ENCODE peak calls at places on chromosomes 13 and 19, in ten cellular contexts. One of them, this sample, is unnamed.

GRCh38 chr13:24042710-24043440 is 117.6 kb upstream of the SPATA13 start:
- DNase-seq in adrenal gland: no peak
- DNase-seq in BJ: no peak
- DNase-seq in fibroblast of pulmonary artery: no peak
- DNase-seq in astrocyte of the spinal cord: no peak
- DNase-seq in A549: no peak
- DNase-seq in transverse colon: no peak
- DNase-seq in PC-9: no peak
- DNase-seq in AG09309: no peak
- DNase-seq in GM23338: no peak
- DNase-seq in this sample: no peak

GRCh38 chr19:18580311-18580710 is 8.3 kb upstream of the REX1BD start:
- DNase-seq in BJ: no peak
- DNase-seq in adrenal gland: no peak
- DNase-seq in GM23338: peak
- DNase-seq in transverse colon: no peak
- DNase-seq in astrocyte of the spinal cord: no peak
- DNase-seq in AG09309: no peak
- DNase-seq in PC-9: no peak
- DNase-seq in fibroblast of pulmonary artery: no peak
- DNase-seq in A549: no peak
- DNase-seq in this sample: no peak

GRCh38 chr19:4495471-4495870 is 22.8 kb downstream of the PLIN4 start:
- DNase-seq in BJ: no peak
- DNase-seq in astrocyte of the spinal cord: no peak
- DNase-seq in adrenal gland: no peak
- DNase-seq in PC-9: no peak
- DNase-seq in A549: peak
- DNase-seq in AG09309: no peak
- DNase-seq in transverse colon: no peak
- DNase-seq in GM23338: peak
- DNase-seq in fibroblast of pulmonary artery: no peak
- DNase-seq in this sample: no peak

GRCh38 chr13:30792257-30793000 is 57.1 kb downstream of the ALOX5AP start:
- DNase-seq in A549: peak
- DNase-seq in AG09309: peak
- DNase-seq in transverse colon: peak
- DNase-seq in adrenal gland: peak
- DNase-seq in GM23338: peak
- DNase-seq in BJ: peak
- DNase-seq in astrocyte of the spinal cord: peak
- DNase-seq in PC-9: peak
- DNase-seq in fibroblast of pulmonary artery: peak
- DNase-seq in this sample: peak

GRCh38 chr19:18418034-18418724 is 1.0 kb upstream of the SSBP4 start:
- DNase-seq in BJ: no peak
- DNase-seq in A549: no peak
- DNase-seq in GM23338: no peak
- DNase-seq in astrocyte of the spinal cord: no peak
- DNase-seq in fibroblast of pulmonary artery: no peak
- DNase-seq in PC-9: no peak
- DNase-seq in transverse colon: no peak
- DNase-seq in adrenal gland: peak
- DNase-seq in AG09309: no peak
- DNase-seq in this sample: no peak

GRCh38 chr13:30037306-30037705 is 186.9 kb upstream of the UBL3 start:
- DNase-seq in fibroblast of pulmonary artery: no peak
- DNase-seq in AG09309: no peak
- DNase-seq in adrenal gland: no peak
- DNase-seq in A549: no peak
- DNase-seq in BJ: no peak
- DNase-seq in astrocyte of the spinal cord: peak
- DNase-seq in GM23338: peak
- DNase-seq in transverse colon: no peak
- DNase-seq in PC-9: no peak
- DNase-seq in this sample: no peak

GRCh38 chr19:14342809-14343208 is 38.4 kb upstream of the ADGRE5 start:
- DNase-seq in astrocyte of the spinal cord: no peak
- DNase-seq in fibroblast of pulmonary artery: no peak
- DNase-seq in BJ: no peak
- DNase-seq in transverse colon: no peak
- DNase-seq in adrenal gland: no peak
- DNase-seq in AG09309: no peak
- DNase-seq in GM23338: peak
- DNase-seq in PC-9: no peak
- DNase-seq in A549: no peak
- DNase-seq in this sample: no peak

GRCh38 chr13:50650936-50651638 is 192.4 kb downstream of the DLEU7 start:
- DNase-seq in PC-9: no peak
- DNase-seq in A549: no peak
- DNase-seq in GM23338: no peak
- DNase-seq in AG09309: no peak
- DNase-seq in BJ: no peak
- DNase-seq in adrenal gland: no peak
- DNase-seq in transverse colon: no peak
- DNase-seq in astrocyte of the spinal cord: peak
- DNase-seq in fibroblast of pulmonary artery: no peak
- DNase-seq in this sample: peak

GRCh38 chr19:48321372-48321621 is 4.1 kb upstream of the EMP3 start:
- DNase-seq in PC-9: peak
- DNase-seq in adrenal gland: peak
- DNase-seq in transverse colon: peak
- DNase-seq in AG09309: no peak
- DNase-seq in fibroblast of pulmonary artery: peak
- DNase-seq in GM23338: peak
- DNase-seq in BJ: no peak
- DNase-seq in A549: peak
- DNase-seq in astrocyte of the spinal cord: peak
- DNase-seq in this sample: peak

GRCh38 chr13:67829641-67830040 is 599.5 kb upstream of the PCDH9 start:
- DNase-seq in BJ: no peak
- DNase-seq in A549: no peak
- DNase-seq in GM23338: no peak
- DNase-seq in transverse colon: no peak
- DNase-seq in fibroblast of pulmonary artery: no peak
- DNase-seq in PC-9: no peak
- DNase-seq in adrenal gland: no peak
- DNase-seq in astrocyte of the spinal cord: peak
- DNase-seq in AG09309: no peak
- DNase-seq in this sample: no peak

GRCh38 chr13:109760372-109760771 is 26.0 kb downstream of the IRS2 start:
- DNase-seq in astrocyte of the spinal cord: no peak
- DNase-seq in A549: no peak
- DNase-seq in adrenal gland: no peak
- DNase-seq in GM23338: no peak
- DNase-seq in transverse colon: no peak
- DNase-seq in fibroblast of pulmonary artery: no peak
- DNase-seq in AG09309: no peak
- DNase-seq in PC-9: no peak
- DNase-seq in BJ: no peak
- DNase-seq in this sample: no peak

GRCh38 chr13:102203718-102204117 is 198.1 kb downstream of the FGF14 start:
- DNase-seq in GM23338: no peak
- DNase-seq in AG09309: no peak
- DNase-seq in PC-9: no peak
- DNase-seq in A549: no peak
- DNase-seq in transverse colon: no peak
- DNase-seq in BJ: no peak
- DNase-seq in astrocyte of the spinal cord: no peak
- DNase-seq in adrenal gland: no peak
- DNase-seq in fibroblast of pulmonary artery: no peak
- DNase-seq in this sample: no peak

GRCh38 chr13:114076329-114076761 is 56.1 kb downstream of the RASA3 start:
- DNase-seq in PC-9: no peak
- DNase-seq in fibroblast of pulmonary artery: no peak
- DNase-seq in GM23338: no peak
- DNase-seq in astrocyte of the spinal cord: no peak
- DNase-seq in transverse colon: no peak
- DNase-seq in AG09309: no peak
- DNase-seq in adrenal gland: peak
- DNase-seq in BJ: no peak
- DNase-seq in A549: no peak
- DNase-seq in this sample: no peak

GRCh38 chr13:36476661-36477060 is 44.4 kb downstream of the CCNA1 start:
- DNase-seq in BJ: no peak
- DNase-seq in AG09309: no peak
- DNase-seq in GM23338: no peak
- DNase-seq in fibroblast of pulmonary artery: no peak
- DNase-seq in transverse colon: no peak
- DNase-seq in astrocyte of the spinal cord: no peak
- DNase-seq in adrenal gland: no peak
- DNase-seq in PC-9: no peak
- DNase-seq in A549: no peak
- DNase-seq in this sample: no peak

GRCh38 chr13:36480726-36481485 is 48.6 kb downstream of the CCNA1 start:
- DNase-seq in fibroblast of pulmonary artery: no peak
- DNase-seq in AG09309: no peak
- DNase-seq in astrocyte of the spinal cord: no peak
- DNase-seq in PC-9: no peak
- DNase-seq in A549: no peak
- DNase-seq in transverse colon: no peak
- DNase-seq in GM23338: no peak
- DNase-seq in adrenal gland: no peak
- DNase-seq in BJ: no peak
- DNase-seq in this sample: no peak

DNA sequence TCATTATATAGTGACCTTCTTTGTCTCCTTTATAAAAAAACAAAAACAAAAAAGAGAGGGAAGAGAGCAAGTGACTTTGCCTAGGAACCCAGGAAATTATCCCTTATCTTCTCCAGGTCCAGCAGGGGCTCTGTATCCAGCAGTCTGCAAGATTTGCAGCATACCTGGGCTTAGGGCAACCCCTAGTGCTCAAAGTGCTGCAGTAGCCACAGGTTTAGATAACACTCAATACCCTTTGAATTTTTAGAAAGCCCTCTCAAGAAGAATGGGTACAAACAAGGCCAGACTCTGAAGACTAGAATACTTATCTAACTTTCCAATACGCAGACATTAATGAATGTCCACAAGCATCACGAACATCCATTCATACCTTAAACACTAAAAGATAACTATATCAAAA is 43.2 kb downstream of the CCNA1 start:
- DNase-seq in BJ: no peak
- DNase-seq in fibroblast of pulmonary artery: peak
- DNase-seq in astrocyte of the spinal cord: no peak
- DNase-seq in A549: peak
- DNase-seq in transverse colon: no peak
- DNase-seq in PC-9: peak
- DNase-seq in AG09309: no peak
- DNase-seq in adrenal gland: no peak
- DNase-seq in GM23338: peak
- DNase-seq in this sample: peak
- TF ChIP-seq CTCF in BJ: no peak
- TF ChIP-seq CTCF in fibroblast of pulmonary artery: peak
- TF ChIP-seq CTCF in astrocyte of the spinal cord: peak
- TF ChIP-seq CTCF in A549: no peak
- TF ChIP-seq CTCF in transverse colon: no peak
- TF ChIP-seq CTCF in PC-9: peak
- TF ChIP-seq CTCF in AG09309: no peak
- TF ChIP-seq CTCF in adrenal gland: no peak
- TF ChIP-seq CTCF in GM23338: peak
- TF ChIP-seq CTCF in this sample: peak

GRCh38 chr19:2497186-2497585 is 21.3 kb downstream of the GADD45B start:
- DNase-seq in astrocyte of the spinal cord: no peak
- DNase-seq in transverse colon: no peak
- DNase-seq in PC-9: no peak
- DNase-seq in A549: no peak
- DNase-seq in AG09309: no peak
- DNase-seq in adrenal gland: no peak
- DNase-seq in fibroblast of pulmonary artery: no peak
- DNase-seq in GM23338: no peak
- DNase-seq in BJ: no peak
- DNase-seq in this sample: no peak
- H3K4me3 ChIP-seq in astrocyte of the spinal cord: no peak
- H3K4me3 ChIP-seq in transverse colon: no peak
- H3K4me3 ChIP-seq in PC-9: no peak
- H3K4me3 ChIP-seq in A549: no peak
- H3K4me3 ChIP-seq in AG09309: no peak
- H3K4me3 ChIP-seq in adrenal gland: no peak
- H3K4me3 ChIP-seq in fibroblast of pulmonary artery: no peak
- H3K4me3 ChIP-seq in GM23338: no peak
- H3K4me3 ChIP-seq in BJ: no peak
- H3K4me3 ChIP-seq in this sample: no peak

DNA sequence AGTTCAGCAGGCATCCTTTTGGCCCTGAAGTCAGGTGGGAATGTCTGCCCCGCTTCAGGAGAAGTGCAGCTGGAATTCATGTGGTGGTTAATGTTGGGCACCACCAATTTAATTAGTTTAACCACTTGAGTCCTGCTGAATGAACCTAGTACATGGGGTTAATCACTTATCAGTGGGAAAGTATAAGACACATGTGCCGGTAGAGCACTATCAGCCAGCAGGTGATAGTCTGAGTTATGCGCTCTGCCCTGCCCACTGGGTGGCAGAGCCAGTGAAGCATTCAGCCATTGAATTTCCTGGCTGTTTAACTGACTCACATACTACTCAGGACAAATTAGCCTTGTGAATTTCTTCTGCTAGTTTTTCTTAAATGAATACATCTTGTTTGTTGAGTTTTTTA is 789.7 kb upstream of the PRR20A start:
- DNase-seq in AG09309: no peak
- DNase-seq in fibroblast of pulmonary artery: no peak
- DNase-seq in astrocyte of the spinal cord: no peak
- DNase-seq in A549: no peak
- DNase-seq in transverse colon: no peak
- DNase-seq in adrenal gland: no peak
- DNase-seq in BJ: no peak
- DNase-seq in PC-9: no peak
- DNase-seq in GM23338: peak
- DNase-seq in this sample: no peak
- TF ChIP-seq CTCF in AG09309: no peak
- TF ChIP-seq CTCF in fibroblast of pulmonary artery: no peak
- TF ChIP-seq CTCF in astrocyte of the spinal cord: no peak
- TF ChIP-seq CTCF in A549: no peak
- TF ChIP-seq CTCF in transverse colon: no peak
- TF ChIP-seq CTCF in adrenal gland: no peak
- TF ChIP-seq CTCF in BJ: no peak
- TF ChIP-seq CTCF in PC-9: no peak
- TF ChIP-seq CTCF in GM23338: peak
- TF ChIP-seq CTCF in this sample: no peak

DNA sequence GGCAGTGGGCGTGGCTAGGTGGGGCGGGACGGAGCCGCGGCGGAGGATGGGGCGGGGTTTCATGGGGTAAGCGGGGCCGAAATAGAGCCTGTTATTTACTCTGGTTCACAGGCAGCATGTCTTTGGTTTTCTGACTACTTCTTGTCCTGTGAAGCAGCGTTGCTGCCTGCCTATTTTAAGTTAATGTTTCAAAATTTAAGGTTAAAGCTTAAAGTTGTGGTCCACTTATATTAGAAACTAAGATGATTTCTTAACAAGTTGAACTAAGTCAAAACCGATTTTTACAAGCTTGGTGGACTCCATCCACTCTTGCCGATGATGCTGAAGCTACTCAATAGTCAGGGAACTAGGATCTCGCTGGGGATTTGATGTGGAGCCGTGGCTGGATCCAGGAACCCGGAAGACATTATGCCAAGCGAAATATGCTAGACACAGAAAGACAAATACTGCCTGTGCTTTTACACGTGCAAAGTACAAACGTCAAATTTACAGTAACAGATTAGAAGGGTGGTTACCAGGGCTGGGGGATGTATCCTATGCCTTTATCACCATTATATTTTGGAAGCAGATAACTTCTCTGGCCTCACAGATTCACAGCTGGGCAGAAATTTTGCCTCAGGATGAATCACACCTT is 456 bp upstream of the ZNF616 start:
- DNase-seq in astrocyte of the spinal cord: no peak
- DNase-seq in PC-9: no peak
- DNase-seq in GM23338: no peak
- DNase-seq in AG09309: no peak
- DNase-seq in adrenal gland: no peak
- DNase-seq in transverse colon: no peak
- DNase-seq in A549: no peak
- DNase-seq in fibroblast of pulmonary artery: no peak
- DNase-seq in BJ: no peak
- DNase-seq in this sample: no peak
- H3K4me3 ChIP-seq in astrocyte of the spinal cord: peak
- H3K4me3 ChIP-seq in PC-9: peak
- H3K4me3 ChIP-seq in GM23338: peak
- H3K4me3 ChIP-seq in AG09309: peak
- H3K4me3 ChIP-seq in adrenal gland: no peak
- H3K4me3 ChIP-seq in transverse colon: no peak
- H3K4me3 ChIP-seq in A549: peak
- H3K4me3 ChIP-seq in fibroblast of pulmonary artery: peak
- H3K4me3 ChIP-seq in BJ: peak
- H3K4me3 ChIP-seq in this sample: peak

This sample was measured in cardiac fibroblast.